ENCODE peak calls at places on chromosomes 16 and 17, in four cellular contexts. O is hepatic stellate cell, A is lung microvascular endothelial cell, S is A549. T is an unnamed sample.

GRCh38 chr16:12572316-12572985 is 231.2 kb downstream of the CPPED1 start:
- DNase-seq in O (no peak), A (no peak), S (no peak), T (no peak)

GRCh38 chr16:82967424-82967823 is 340.7 kb downstream of the CDH13 start:
- DNase-seq in O (no peak), A (no peak), S (no peak), T (no peak)

GRCh38 chr16:66801320-66802105 is at the start of gene TERB1:
- DNase-seq in O (no peak), A (no peak), S (no peak), T (no peak)

GRCh38 chr17:5711344-5711743 is 127.0 kb upstream of the NLRP1 start:
- DNase-seq in O (no peak), A (no peak), S (no peak), T (no peak)

GRCh38 chr17:33778505-33779398 is 476.3 kb upstream of the CCL2 start:
- DNase-seq in O (peak; percentile 50), A (peak; percentile 73), S (peak; percentile 77), T (peak; percentile 76)

GRCh38 chr17:67577429-67577828 is 140.3 kb upstream of the NOL11 start:
- DNase-seq in O (no peak), A (no peak), S (no peak), T (no peak)

GRCh38 chr16:84069540-84069939 is 26.9 kb upstream of the SLC38A8 start:
- DNase-seq in O (no peak), A (no peak), S (no peak), T (no peak)

GRCh38 chr16:71693168-71693567 is 31.3 kb downstream of the PHLPP2 start:
- DNase-seq in O (no peak), A (no peak), S (no peak), T (no peak)

GRCh38 chr17:9465216-9465921 is 110.3 kb downstream of the STX8 start:
- DNase-seq in O (peak; percentile 17), A (peak; percentile 70), S (no peak), T (peak; percentile 69)

GRCh38 chr17:66240630-66241029 is 11.4 kb upstream of the APOH start:
- DNase-seq in O (no peak), A (no peak), S (peak; percentile 31), T (peak; percentile 31)

GRCh38 chr16:89067677-89068076 is 26.0 kb upstream of the ACSF3 start:
- DNase-seq in O (no peak), A (no peak), S (no peak), T (no peak)

GRCh38 chr17:78300962-78301820 is 58.7 kb downstream of the SOCS3 start:
- DNase-seq in O (no peak), A (no peak), S (peak; percentile 39), T (no peak)

GRCh38 chr16:76963614-76964315 is 227.2 kb upstream of the MON1B start:
- DNase-seq in O (no peak), A (no peak), S (no peak), T (no peak)

GRCh38 chr17:1638624-1639300 is 6.8 kb downstream of the SCARF1 start:
- DNase-seq in O (no peak), A (no peak), S (no peak), T (no peak)

GRCh38 chr17:10574324-10574723 is 24.9 kb upstream of the MYH2 start:
- DNase-seq in O (no peak), A (no peak), S (no peak), T (no peak)

GRCh38 chr17:35743911-35744328 is 9.1 kb downstream of the GAS2L2 start:
- DNase-seq in O (peak; percentile 74), A (peak; percentile 50), S (peak; percentile 49), T (peak; percentile 63)

GRCh38 chr17:43530303-43531081 is 15.6 kb downstream of the ETV4 start:
- DNase-seq in O (peak; percentile 85), A (peak; percentile 87), S (no peak), T (peak; percentile 63)

GRCh38 chr16:56866955-56867830 is 2.2 kb downstream of the SLC12A3 start:
- DNase-seq in O (peak; percentile 80), A (peak; percentile 78), S (peak; percentile 60), T (peak; percentile 70)

GRCh38 chr16:19774024-19774423 is 56.0 kb downstream of the IQCK start:
- DNase-seq in O (no peak), A (no peak), S (no peak), T (no peak)

GRCh38 chr17:60151355-60151754 is 1.6 kb downstream of the CA4 start:
- DNase-seq in O (no peak), A (no peak), S (no peak), T (no peak)

GRCh38 chr16:29849505-29849904 is 13.5 kb downstream of the CDIPT start:
- DNase-seq in O (no peak), A (no peak), S (no peak), T (no peak)

GRCh38 chr17:1053661-1054360 is 56.9 kb downstream of the TIMM22 start:
- DNase-seq in O (no peak), A (no peak), S (no peak), T (no peak)

GRCh38 chr17:75499313-75500022 is 15.9 kb downstream of the CASKIN2 start:
- DNase-seq in O (no peak), A (no peak), S (no peak), T (no peak)

GRCh38 chr16:20886320-20886719 is 13.8 kb downstream of the DCUN1D3 start:
- DNase-seq in O (no peak), A (no peak), S (no peak), T (no peak)

GRCh38 chr16:12002447-12003006 is 26.0 kb downstream of the SNX29 start:
- DNase-seq in O (peak; percentile 62), A (peak; percentile 74), S (no peak), T (peak; percentile 57)

GRCh38 chr16:27426423-27427408 is 24.7 kb downstream of the IL21R start:
- DNase-seq in O (peak; percentile 87), A (peak; percentile 29), S (peak; percentile 47), T (peak; percentile 94)

GRCh38 chr17:80362428-80363119 is 52.4 kb upstream of the ENDOV start:
- DNase-seq in O (peak; percentile 58), A (peak; percentile 82), S (no peak), T (no peak)

GRCh38 chr17:40460585-40460975 is 17.3 kb downstream of the IGFBP4 start:
- DNase-seq in O (no peak), A (no peak), S (no peak), T (no peak)

GRCh38 chr17:65572581-65573282 is 11.3 kb upstream of the AXIN2 start:
- DNase-seq in O (no peak), A (no peak), S (no peak), T (no peak)

GRCh38 chr17:7260151-7260550 is 2.1 kb downstream of the CLDN7 start:
- DNase-seq in O (no peak), A (no peak), S (no peak), T (no peak)

GRCh38 chr17:80698297-80698696 is 153.7 kb downstream of the RPTOR start:
- DNase-seq in O (no peak), A (peak; percentile 15), S (no peak), T (no peak)

T was measured in AG08395.